ENCODE peak calls at places on chromosome 16, in nine cellular contexts. S is stomach, M is A549, D is spleen, P is esophagus squamous epithelium, C is HCT116, V is heart left ventricle, T is gastrocnemius medialis, B is prostate gland. E is an unnamed sample. For H3K4me1, the result is how much of the 10 kb centered on the place peaks cover.

GRCh38 chr16:53061701-53062159 is 6.9 kb downstream of the CHD9 start:
- DNase-seq in P (no peak), D (peak), S (peak), C (no peak), M (no peak), B (no peak), T (no peak), V (no peak), E (no peak)

GRCh38 chr16:23107878-23108277 is 41.4 kb downstream of the USP31 start:
- DNase-seq in V (no peak), B (no peak), P (no peak), D (no peak), M (no peak), T (no peak), S (no peak), C (no peak), E (no peak)

GRCh38 chr16:23835390-23836077 is at the start of gene PRKCB:
- DNase-seq in C (no peak), B (peak), T (peak), P (peak), D (peak), S (peak), V (peak), M (peak), E (peak)

GRCh38 chr16:23635958-23636357 is 5.2 kb downstream of the PALB2 start:
- DNase-seq in D (no peak), S (no peak), T (no peak), P (no peak), V (no peak), B (no peak), M (no peak), C (no peak), E (no peak)

GRCh38 chr16:79469999-79470398 is 130.5 kb downstream of the MAF start:
- DNase-seq in M (no peak), V (no peak), B (no peak), P (no peak), C (no peak), D (no peak), T (peak), S (no peak), E (peak)

GRCh38 chr16:46555981-46556380 is 65.2 kb downstream of the SHCBP1 start:
- DNase-seq in T (no peak), V (no peak), C (no peak), P (no peak), M (no peak), B (no peak), S (no peak), D (no peak), E (no peak)

GRCh38 chr16:54048994-54049929 is 237.3 kb downstream of the IRX3 start:
- DNase-seq in T (no peak), P (no peak), V (no peak), B (no peak), S (no peak), C (no peak), M (no peak), D (no peak), E (no peak)

GRCh38 chr16:72434159-72434558 is 262.2 kb upstream of the PMFBP1 start:
- DNase-seq in V (no peak), P (no peak), B (no peak), S (no peak), T (no peak), D (no peak), C (peak), M (peak), E (no peak)

GRCh38 chr16:9050102-9050830 is 41.2 kb upstream of the HAPSTR1 start:
- DNase-seq in S (no peak), V (no peak), P (no peak), T (no peak), M (peak), C (no peak), B (no peak), D (no peak), E (no peak)

GRCh38 chr16:3027983-3028715 is 4.3 kb downstream of the THOC6 start:
- DNase-seq in P (no peak), C (peak), S (peak), M (peak), V (peak), T (peak), D (peak), B (peak), E (peak)
- TF ChIP-seq POLR2A in P (no peak), C (peak), S (no peak), M (no peak), V (no peak), T (no peak), D (no peak), B (peak), E (no peak)

DNA sequence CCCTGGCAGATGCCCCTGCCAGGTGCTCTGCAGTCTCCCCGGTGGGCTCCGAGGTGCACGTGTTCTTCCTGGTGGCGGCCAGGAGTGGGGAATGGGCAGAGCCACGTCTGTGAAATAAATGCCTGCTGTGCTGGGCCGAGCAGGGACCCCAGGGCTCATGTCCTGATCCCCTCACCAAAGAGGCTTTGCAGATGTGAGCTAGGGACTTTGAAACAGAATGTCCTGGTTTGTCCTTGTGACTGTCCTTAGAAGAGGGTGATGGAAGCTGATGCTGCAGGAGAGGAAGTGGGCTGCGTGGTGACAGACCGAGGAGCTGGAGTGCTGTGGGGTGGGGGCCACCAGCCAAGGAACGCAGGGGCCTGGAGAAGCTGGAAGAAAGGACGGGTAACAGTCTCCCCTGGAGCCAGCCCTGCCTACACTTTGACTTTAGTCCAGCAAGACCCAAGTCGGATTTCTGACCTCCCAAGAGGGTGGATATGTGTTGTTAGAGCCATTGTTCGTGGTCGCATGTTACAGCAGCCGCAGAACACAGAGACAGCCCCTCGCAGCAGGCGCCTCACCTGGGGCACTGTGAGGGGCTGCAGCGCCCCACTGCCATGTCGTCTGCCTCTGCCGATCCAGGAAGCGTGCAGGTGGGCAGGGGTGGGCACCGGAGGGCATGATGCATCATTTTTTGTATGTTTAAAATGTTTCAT is 217.9 kb upstream of the CIBAR2 start:
- DNase-seq in D (no peak), C (no peak), V (no peak), P (no peak), T (no peak), B (no peak), S (no peak), M (no peak), E (no peak)
- H3K4me1 ChIP-seq in D (under half), C (half or more), V (under half), P (under half), T (under half), B (under half), S (half or more), M (under half), E (under half)

DNA sequence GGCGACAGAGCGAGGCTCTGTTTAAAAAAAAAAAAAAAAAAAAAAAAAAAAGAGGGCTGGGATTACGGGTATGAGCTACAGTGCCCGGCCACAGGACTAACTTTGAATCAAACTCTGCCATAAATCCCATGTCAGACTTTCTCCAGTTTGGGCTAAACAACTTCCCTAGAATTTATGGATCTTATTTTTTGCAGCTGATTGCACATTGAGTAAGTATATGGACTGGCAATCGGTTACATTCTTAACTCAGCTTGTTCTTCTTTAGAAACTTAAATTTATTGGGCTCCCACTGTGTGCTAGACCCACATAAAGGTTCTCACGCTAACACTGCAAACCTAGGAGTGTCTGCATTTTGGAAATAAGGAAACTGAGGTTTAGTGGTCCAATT is 788 bp upstream of the CBFB start:
- DNase-seq in P (no peak), V (no peak), C (no peak), T (no peak), S (no peak), M (no peak), B (no peak), D (no peak), E (no peak)
- TF ChIP-seq POLR2A in P (no peak), V (no peak), C (no peak), T (no peak), S (no peak), M (no peak), B (no peak), D (no peak), E (no peak)

DNA sequence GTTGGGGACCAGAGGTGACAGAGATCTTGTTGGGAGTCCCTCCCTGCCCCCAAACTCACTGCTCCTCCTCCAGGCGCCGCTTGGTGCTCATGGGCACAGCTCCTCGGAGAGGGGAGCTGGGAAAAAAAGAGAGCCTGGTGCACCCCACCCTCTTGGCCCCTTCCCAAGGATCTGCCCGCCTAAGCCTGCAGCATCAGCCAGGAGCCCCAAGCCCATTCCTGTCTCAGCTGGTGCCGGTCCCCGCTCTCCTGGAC is 400 bp downstream of the HCFC1R1 start:
- DNase-seq in T (no peak), C (peak), M (no peak), P (no peak), V (peak), B (no peak), S (no peak), D (no peak), E (peak)
- H3K4me1 ChIP-seq in T (under half), C (half or more), M (under half), P (half or more), V (under half), B (under half), S (half or more), D (half or more), E (under half)

GRCh38 chr16:507996-508395 is 19.5 kb upstream of the CAPN15 start:
- DNase-seq in B (no peak), V (no peak), T (no peak), M (no peak), S (no peak), D (no peak), P (no peak), C (no peak), E (no peak)

GRCh38 chr16:505479-506245 is 21.9 kb upstream of the CAPN15 start:
- DNase-seq in M (no peak), S (no peak), T (no peak), V (no peak), C (no peak), P (no peak), D (no peak), B (no peak), E (no peak)

GRCh38 chr16:506246-506546 is 21.3 kb upstream of the CAPN15 start:
- DNase-seq in T (no peak), S (no peak), D (no peak), V (peak), P (no peak), B (no peak), M (no peak), C (no peak), E (no peak)

GRCh38 chr16:512802-513201 is 14.7 kb upstream of the CAPN15 start:
- DNase-seq in B (no peak), D (no peak), S (no peak), T (no peak), P (no peak), V (no peak), M (no peak), C (no peak), E (no peak)

DNA sequence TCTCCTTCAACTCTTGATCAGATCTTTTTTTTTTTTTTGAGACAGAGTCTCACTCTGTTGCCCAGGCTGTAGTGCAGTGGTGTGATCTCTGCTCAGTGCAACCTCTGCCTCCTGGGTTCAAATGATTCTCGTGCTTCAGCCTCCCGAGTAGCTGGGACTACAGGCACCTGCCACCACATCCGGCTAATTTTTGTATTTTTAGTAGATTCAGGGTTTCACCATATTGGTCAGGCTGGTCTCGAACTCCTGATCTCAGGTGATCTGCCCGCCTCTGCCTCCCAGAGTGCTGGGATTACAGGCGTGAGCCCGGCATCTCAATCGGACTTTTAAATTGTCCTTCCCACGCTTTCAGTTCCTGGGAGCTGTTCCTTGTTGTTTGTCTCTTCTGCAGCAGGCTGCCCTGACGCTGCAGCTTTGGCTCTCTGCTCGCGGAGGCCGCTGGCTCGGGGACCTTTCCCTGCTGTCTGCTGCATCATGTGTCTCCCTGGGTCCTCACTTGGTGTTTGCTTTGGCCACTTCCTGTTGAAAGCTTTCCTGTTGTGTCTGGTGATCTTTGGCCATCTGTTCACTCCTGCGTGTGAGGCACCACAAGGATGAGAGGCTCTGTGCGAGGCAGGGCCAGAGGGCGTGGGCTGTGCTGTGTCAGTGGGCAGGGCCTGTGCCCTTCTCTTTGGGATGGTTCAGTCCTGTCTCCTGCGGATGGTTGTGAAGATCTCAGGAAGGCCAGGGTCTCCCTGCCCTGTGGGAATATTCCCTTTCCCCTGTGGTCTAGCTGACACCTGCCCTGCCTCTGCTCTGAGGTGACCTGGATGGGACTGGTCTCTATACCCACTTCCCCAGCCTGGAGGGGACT is 18.4 kb upstream of the CAPN15 start:
- DNase-seq in P (no peak), D (no peak), M (no peak), S (no peak), T (no peak), C (no peak), V (no peak), B (no peak), E (no peak)
- TF ChIP-seq POLR2A in P (no peak), D (no peak), M (no peak), S (no peak), T (no peak), C (no peak), V (no peak), B (no peak), E (no peak)

DNA sequence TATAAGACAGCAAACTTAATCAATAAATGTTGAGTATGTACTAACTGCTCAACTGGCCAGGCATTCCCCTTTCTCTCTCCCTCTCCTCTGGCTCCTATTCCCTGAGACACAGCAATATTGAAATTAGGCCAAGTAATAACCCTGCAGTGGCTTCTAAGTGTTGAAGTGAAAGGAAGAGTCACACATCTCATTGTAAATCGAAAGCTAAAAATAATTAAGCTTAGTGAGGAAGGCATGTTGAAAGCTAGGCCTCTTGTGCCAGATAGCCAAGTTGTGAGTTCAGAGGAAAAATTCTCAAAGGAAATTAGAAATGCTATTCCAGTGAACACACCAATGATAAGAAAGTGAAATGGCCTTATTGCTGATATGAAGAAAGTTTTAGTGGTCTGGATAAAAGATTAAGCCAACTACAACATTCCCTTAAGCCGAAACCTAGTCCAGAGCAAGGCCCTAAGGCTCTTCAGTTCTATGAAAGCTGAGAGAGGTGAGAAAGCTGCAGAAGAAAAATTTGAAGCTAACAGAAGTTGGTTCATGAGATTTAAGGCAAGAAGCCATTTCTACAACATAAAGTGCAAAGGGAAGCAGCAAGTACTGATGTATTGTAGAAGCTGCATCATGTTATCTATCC is 35.4 kb upstream of the ABCC11 start:
- DNase-seq in S (no peak), M (no peak), V (no peak), B (no peak), T (no peak), C (no peak), D (no peak), P (no peak), E (no peak)
- H3K4me1 ChIP-seq in S (under half), M (under half), V (under half), B (under half), T (under half), C (under half), D (under half), P (under half), E (under half)

GRCh38 chr16:69310479-69311114 is 553 bp upstream of the VPS4A start:
- DNase-seq in V (no peak), P (no peak), B (no peak), T (no peak), C (no peak), S (no peak), M (no peak), D (no peak), E (no peak)

GRCh38 chr16:69311533-69312388 is 611 bp downstream of the VPS4A start:
- DNase-seq in M (peak), V (peak), T (no peak), P (no peak), D (peak), S (peak), C (no peak), B (no peak), E (no peak)

GRCh38 chr16:69309316-69309715 is 1.8 kb upstream of the VPS4A start:
- DNase-seq in M (no peak), T (no peak), D (peak), S (no peak), B (no peak), C (no peak), P (no peak), V (no peak), E (no peak)

GRCh38 chr16:69313469-69313868 is 2.3 kb downstream of the VPS4A start:
- DNase-seq in S (no peak), C (no peak), P (no peak), V (no peak), M (no peak), T (no peak), D (no peak), B (no peak), E (no peak)

DNA sequence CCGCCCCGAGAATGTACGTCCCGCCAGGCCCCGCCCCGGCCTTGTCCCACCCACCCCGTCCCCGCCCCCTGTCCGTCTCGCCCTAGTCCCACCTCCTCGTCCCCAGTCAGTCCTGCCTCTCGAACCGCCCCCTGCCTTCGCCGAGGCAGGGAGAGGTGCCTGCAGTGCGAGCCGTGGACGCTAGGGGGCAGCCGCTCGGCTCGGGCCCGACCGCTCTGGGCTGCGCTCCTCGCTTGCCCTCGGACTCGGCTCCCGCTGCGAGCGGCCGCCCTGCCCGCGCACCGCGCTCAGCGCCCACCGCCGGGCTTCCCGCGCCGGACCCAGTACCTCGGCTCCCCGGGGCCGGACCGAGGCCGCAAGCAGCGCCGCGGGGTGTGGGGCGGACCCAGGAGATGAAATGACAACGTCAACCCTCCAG is at the start of gene VPS4A:
- DNase-seq in B (peak), M (peak), V (peak), C (peak), P (peak), D (peak), T (peak), S (peak), E (peak)
- TF ChIP-seq POLR2A in B (peak), M (peak), V (peak), C (peak), P (peak), D (no peak), T (peak), S (no peak), E (no peak)

DNA sequence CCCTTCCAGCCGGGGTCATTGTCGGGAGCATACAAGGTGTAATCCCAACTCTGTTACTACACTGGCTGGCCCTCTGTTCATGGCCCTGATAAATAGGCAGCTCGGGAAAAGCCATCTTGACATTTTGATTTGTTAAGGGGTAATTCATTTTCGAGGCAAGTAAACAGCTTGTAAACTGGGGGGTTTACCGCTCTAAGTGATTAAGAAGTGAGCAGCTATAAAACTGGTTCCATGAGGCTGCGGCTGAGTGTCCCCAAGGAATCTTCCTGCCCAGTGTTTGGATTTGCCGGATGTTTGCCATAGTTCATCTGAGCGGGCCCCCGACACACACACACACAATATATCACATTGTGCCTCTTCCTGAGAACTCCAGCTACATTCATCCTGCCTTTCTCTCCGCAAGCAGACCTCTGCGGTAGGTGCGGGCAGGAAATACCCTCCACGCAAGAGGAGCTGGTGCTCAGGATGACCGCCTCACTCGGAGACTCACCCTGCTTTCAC is 92.2 kb downstream of the SOCS1 start:
- DNase-seq in V (no peak), D (peak), M (no peak), S (no peak), P (no peak), C (no peak), B (no peak), T (no peak), E (no peak)
- H3K4me1 ChIP-seq in V (under half), D (under half), M (under half), S (under half), P (under half), C (under half), B (under half), T (under half), E (under half)

E was measured in uterus.